ENCODE peak calls at places on chromosomes 4 and X, in eight cellular contexts. One of them, this sample, is unnamed.

GRCh38 chrX:113305496-113305895 is 464.9 kb upstream of the AMOT start:
- DNase-seq in lung: no peak
- DNase-seq in neuronal stem cell: no peak
- DNase-seq in psoas muscle: no peak
- DNase-seq in Panc1: no peak
- DNase-seq in CD4-positive, alpha-beta T cell: no peak
- DNase-seq in fibroblast of lung: peak; percentile 89
- DNase-seq in endothelial cell of umbilical vein: no peak
- DNase-seq in this sample: no peak

GRCh38 chr4:105946771-105947170 is 51.5 kb downstream of the NPNT start:
- DNase-seq in endothelial cell of umbilical vein: no peak
- DNase-seq in lung: no peak
- DNase-seq in neuronal stem cell: no peak
- DNase-seq in Panc1: no peak
- DNase-seq in psoas muscle: no peak
- DNase-seq in fibroblast of lung: no peak
- DNase-seq in CD4-positive, alpha-beta T cell: no peak
- DNase-seq in this sample: no peak

GRCh38 chr4:76426272-76426671 is 5.3 kb upstream of the CCDC158 start:
- DNase-seq in endothelial cell of umbilical vein: no peak
- DNase-seq in CD4-positive, alpha-beta T cell: no peak
- DNase-seq in neuronal stem cell: no peak
- DNase-seq in psoas muscle: no peak
- DNase-seq in lung: no peak
- DNase-seq in Panc1: no peak
- DNase-seq in fibroblast of lung: no peak
- DNase-seq in this sample: no peak

GRCh38 chrX:131792789-131793462 is 230.2 kb upstream of the STK26 start:
- DNase-seq in endothelial cell of umbilical vein: no peak
- DNase-seq in lung: peak; percentile 92
- DNase-seq in neuronal stem cell: no peak
- DNase-seq in Panc1: peak; percentile 92
- DNase-seq in fibroblast of lung: peak; percentile 81
- DNase-seq in CD4-positive, alpha-beta T cell: no peak
- DNase-seq in psoas muscle: peak; percentile 87
- DNase-seq in this sample: no peak

GRCh38 chrX:95057341-95057740 is 1383.3 kb downstream of the FAM133A start:
- DNase-seq in lung: no peak
- DNase-seq in fibroblast of lung: peak; percentile 58
- DNase-seq in psoas muscle: no peak
- DNase-seq in Panc1: no peak
- DNase-seq in endothelial cell of umbilical vein: no peak
- DNase-seq in neuronal stem cell: no peak
- DNase-seq in CD4-positive, alpha-beta T cell: no peak
- DNase-seq in this sample: no peak

GRCh38 chr4:183876268-183876934 is 28.7 kb upstream of the STOX2 start:
- DNase-seq in fibroblast of lung: peak; percentile 90
- DNase-seq in psoas muscle: peak; percentile 71
- DNase-seq in Panc1: no peak
- DNase-seq in lung: peak; percentile 77
- DNase-seq in CD4-positive, alpha-beta T cell: no peak
- DNase-seq in neuronal stem cell: no peak
- DNase-seq in endothelial cell of umbilical vein: peak; percentile 68
- DNase-seq in this sample: peak; percentile 66

GRCh38 chr4:71732706-71733105 is 51.2 kb downstream of the GC start:
- DNase-seq in neuronal stem cell: no peak
- DNase-seq in CD4-positive, alpha-beta T cell: no peak
- DNase-seq in endothelial cell of umbilical vein: peak; percentile 14
- DNase-seq in psoas muscle: no peak
- DNase-seq in lung: no peak
- DNase-seq in fibroblast of lung: peak; percentile 45
- DNase-seq in Panc1: no peak
- DNase-seq in this sample: no peak

GRCh38 chr4:163111588-163111987 is 55.1 kb downstream of the NAF1 start:
- DNase-seq in Panc1: no peak
- DNase-seq in lung: no peak
- DNase-seq in psoas muscle: no peak
- DNase-seq in endothelial cell of umbilical vein: peak; percentile 10
- DNase-seq in neuronal stem cell: peak; percentile 5
- DNase-seq in CD4-positive, alpha-beta T cell: no peak
- DNase-seq in fibroblast of lung: peak; percentile 3
- DNase-seq in this sample: no peak

GRCh38 chr4:4407299-4408131 is 20.6 kb downstream of the NSG1 start:
- DNase-seq in CD4-positive, alpha-beta T cell: no peak
- DNase-seq in psoas muscle: peak; percentile 42
- DNase-seq in Panc1: no peak
- DNase-seq in endothelial cell of umbilical vein: no peak
- DNase-seq in fibroblast of lung: no peak
- DNase-seq in neuronal stem cell: no peak
- DNase-seq in lung: no peak
- DNase-seq in this sample: no peak

GRCh38 chr4:72076562-72076961 is 44.8 kb downstream of the NPFFR2 start:
- DNase-seq in fibroblast of lung: peak; percentile 98
- DNase-seq in Panc1: no peak
- DNase-seq in psoas muscle: no peak
- DNase-seq in neuronal stem cell: no peak
- DNase-seq in endothelial cell of umbilical vein: no peak
- DNase-seq in lung: no peak
- DNase-seq in CD4-positive, alpha-beta T cell: no peak
- DNase-seq in this sample: no peak

GRCh38 chr4:76518241-76518640 is 83.2 kb downstream of the SHROOM3 start:
- DNase-seq in lung: no peak
- DNase-seq in endothelial cell of umbilical vein: no peak
- DNase-seq in CD4-positive, alpha-beta T cell: no peak
- DNase-seq in psoas muscle: no peak
- DNase-seq in Panc1: no peak
- DNase-seq in fibroblast of lung: peak; percentile 65
- DNase-seq in neuronal stem cell: no peak
- DNase-seq in this sample: no peak

GRCh38 chrX:57925806-57926205 is 15.5 kb upstream of the ZXDA start:
- DNase-seq in fibroblast of lung: no peak
- DNase-seq in endothelial cell of umbilical vein: no peak
- DNase-seq in CD4-positive, alpha-beta T cell: no peak
- DNase-seq in neuronal stem cell: no peak
- DNase-seq in psoas muscle: no peak
- DNase-seq in Panc1: no peak
- DNase-seq in lung: no peak
- DNase-seq in this sample: no peak

GRCh38 chrX:32987139-32987538 is 224.2 kb downstream of the DMD start:
- DNase-seq in neuronal stem cell: no peak
- DNase-seq in fibroblast of lung: no peak
- DNase-seq in endothelial cell of umbilical vein: no peak
- DNase-seq in lung: no peak
- DNase-seq in CD4-positive, alpha-beta T cell: no peak
- DNase-seq in Panc1: no peak
- DNase-seq in psoas muscle: no peak
- DNase-seq in this sample: no peak

GRCh38 chr4:185305979-185306442 is 89.7 kb downstream of the LRP2BP start:
- DNase-seq in lung: no peak
- DNase-seq in fibroblast of lung: peak; percentile 99
- DNase-seq in psoas muscle: no peak
- DNase-seq in Panc1: peak; percentile 85
- DNase-seq in CD4-positive, alpha-beta T cell: no peak
- DNase-seq in neuronal stem cell: peak; percentile 86
- DNase-seq in endothelial cell of umbilical vein: peak; percentile 27
- DNase-seq in this sample: peak; percentile 98

GRCh38 chrX:23435108-23435507 is 100.5 kb downstream of the PTCHD1 start:
- DNase-seq in endothelial cell of umbilical vein: no peak
- DNase-seq in Panc1: no peak
- DNase-seq in CD4-positive, alpha-beta T cell: no peak
- DNase-seq in neuronal stem cell: no peak
- DNase-seq in psoas muscle: no peak
- DNase-seq in lung: no peak
- DNase-seq in fibroblast of lung: peak; percentile 4
- DNase-seq in this sample: no peak
- H3K27ac ChIP-seq in endothelial cell of umbilical vein: no peak overlapping the region
- H3K27ac ChIP-seq in Panc1: no peak overlapping the region
- H3K27ac ChIP-seq in CD4-positive, alpha-beta T cell: no peak overlapping the region
- H3K27ac ChIP-seq in neuronal stem cell: no peak overlapping the region
- H3K27ac ChIP-seq in psoas muscle: no peak overlapping the region
- H3K27ac ChIP-seq in lung: no peak overlapping the region
- H3K27ac ChIP-seq in fibroblast of lung: no peak overlapping the region
- H3K27ac ChIP-seq in this sample: no peak overlapping the region

GRCh38 chr4:174826660-174827059 is 2.4 kb downstream of the GLRA3 start:
- DNase-seq in neuronal stem cell: no peak
- DNase-seq in lung: no peak
- DNase-seq in psoas muscle: no peak
- DNase-seq in Panc1: no peak
- DNase-seq in CD4-positive, alpha-beta T cell: no peak
- DNase-seq in endothelial cell of umbilical vein: no peak
- DNase-seq in fibroblast of lung: no peak
- DNase-seq in this sample: no peak

GRCh38 chr4:174834477-174834876 is 5.4 kb upstream of the GLRA3 start:
- DNase-seq in lung: no peak
- DNase-seq in psoas muscle: no peak
- DNase-seq in neuronal stem cell: no peak
- DNase-seq in fibroblast of lung: no peak
- DNase-seq in CD4-positive, alpha-beta T cell: no peak
- DNase-seq in Panc1: no peak
- DNase-seq in endothelial cell of umbilical vein: no peak
- DNase-seq in this sample: no peak

DNA sequence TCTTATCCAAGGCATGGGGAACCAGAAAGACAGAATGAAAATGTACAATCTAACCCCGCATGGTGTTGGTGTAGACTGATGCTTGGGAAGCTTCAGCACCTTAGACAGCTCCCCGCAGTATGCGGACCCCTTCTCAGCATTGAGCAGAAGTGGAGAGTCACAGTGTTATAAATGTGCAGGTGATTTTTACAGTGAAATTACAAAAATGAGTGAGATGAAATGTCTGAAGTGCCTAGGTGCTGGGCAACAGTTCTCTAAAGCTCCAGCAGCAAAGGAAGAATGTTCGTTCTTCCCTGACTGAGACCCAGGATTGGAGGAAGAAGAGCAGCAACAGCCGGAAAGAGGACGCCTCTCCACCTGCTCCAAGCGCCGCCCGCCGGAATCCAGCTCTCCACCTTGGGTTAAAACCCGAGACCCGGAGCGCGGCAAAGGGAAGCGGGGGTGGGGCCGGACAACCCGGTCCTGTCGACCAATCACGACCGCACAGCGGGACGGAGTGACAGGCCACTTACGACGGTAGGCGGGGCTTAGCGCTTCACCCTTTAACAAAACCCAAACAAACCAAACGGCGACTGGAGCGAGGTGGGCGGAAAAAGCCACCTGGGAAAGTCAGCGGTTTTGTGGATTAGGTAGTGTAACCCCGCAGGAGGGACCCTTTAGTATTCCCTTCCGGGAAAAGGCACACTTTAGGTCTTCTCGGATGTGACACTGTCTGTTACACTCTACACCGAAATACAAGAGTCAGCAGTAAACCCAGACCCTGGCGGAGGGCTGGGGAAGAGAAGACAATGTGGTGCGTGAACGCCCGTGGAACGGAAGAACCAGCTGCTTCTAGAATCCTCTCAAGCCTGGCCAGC is at the start of gene GLRA3:
- DNase-seq in neuronal stem cell: peak; percentile 87
- DNase-seq in CD4-positive, alpha-beta T cell: no peak
- DNase-seq in Panc1: no peak
- DNase-seq in fibroblast of lung: peak; percentile 47
- DNase-seq in endothelial cell of umbilical vein: no peak
- DNase-seq in psoas muscle: no peak
- DNase-seq in lung: peak; percentile 75
- DNase-seq in this sample: no peak
- H3K27ac ChIP-seq in neuronal stem cell: peak within 1 kb of the TSS; percentile 47
- H3K27ac ChIP-seq in CD4-positive, alpha-beta T cell: no peak within 1 kb of the TSS
- H3K27ac ChIP-seq in Panc1: no peak within 1 kb of the TSS
- H3K27ac ChIP-seq in fibroblast of lung: no peak within 1 kb of the TSS
- H3K27ac ChIP-seq in endothelial cell of umbilical vein: no peak within 1 kb of the TSS
- H3K27ac ChIP-seq in psoas muscle: no peak within 1 kb of the TSS
- H3K27ac ChIP-seq in lung: no peak within 1 kb of the TSS
- H3K27ac ChIP-seq in this sample: no peak within 1 kb of the TSS

GRCh38 chr4:155565330-155565729 is 101.3 kb upstream of the GUCY1A1 start:
- DNase-seq in CD4-positive, alpha-beta T cell: no peak
- DNase-seq in lung: no peak
- DNase-seq in psoas muscle: no peak
- DNase-seq in Panc1: no peak
- DNase-seq in fibroblast of lung: no peak
- DNase-seq in neuronal stem cell: no peak
- DNase-seq in endothelial cell of umbilical vein: no peak
- DNase-seq in this sample: no peak

GRCh38 chr4:155568641-155569040 is 98.0 kb upstream of the GUCY1A1 start:
- DNase-seq in Panc1: no peak
- DNase-seq in endothelial cell of umbilical vein: no peak
- DNase-seq in psoas muscle: no peak
- DNase-seq in fibroblast of lung: no peak
- DNase-seq in lung: no peak
- DNase-seq in neuronal stem cell: peak; percentile 15
- DNase-seq in CD4-positive, alpha-beta T cell: no peak
- DNase-seq in this sample: no peak

GRCh38 chr4:155564880-155565279 is 101.8 kb upstream of the GUCY1A1 start:
- DNase-seq in psoas muscle: no peak
- DNase-seq in neuronal stem cell: no peak
- DNase-seq in Panc1: no peak
- DNase-seq in fibroblast of lung: no peak
- DNase-seq in CD4-positive, alpha-beta T cell: no peak
- DNase-seq in endothelial cell of umbilical vein: no peak
- DNase-seq in lung: no peak
- DNase-seq in this sample: no peak

GRCh38 chr4:155564086-155564485 is 102.6 kb upstream of the GUCY1A1 start:
- DNase-seq in endothelial cell of umbilical vein: no peak
- DNase-seq in neuronal stem cell: no peak
- DNase-seq in psoas muscle: no peak
- DNase-seq in CD4-positive, alpha-beta T cell: no peak
- DNase-seq in Panc1: no peak
- DNase-seq in fibroblast of lung: no peak
- DNase-seq in lung: no peak
- DNase-seq in this sample: no peak

GRCh38 chr4:155566241-155566823 is 100.3 kb upstream of the GUCY1A1 start:
- DNase-seq in Panc1: no peak
- DNase-seq in lung: no peak
- DNase-seq in fibroblast of lung: peak; percentile 37
- DNase-seq in neuronal stem cell: no peak
- DNase-seq in psoas muscle: no peak
- DNase-seq in endothelial cell of umbilical vein: no peak
- DNase-seq in CD4-positive, alpha-beta T cell: no peak
- DNase-seq in this sample: no peak
- H3K27ac ChIP-seq in Panc1: no peak overlapping the region
- H3K27ac ChIP-seq in lung: no peak overlapping the region
- H3K27ac ChIP-seq in fibroblast of lung: no peak overlapping the region
- H3K27ac ChIP-seq in neuronal stem cell: no peak overlapping the region
- H3K27ac ChIP-seq in psoas muscle: no peak overlapping the region
- H3K27ac ChIP-seq in endothelial cell of umbilical vein: no peak overlapping the region
- H3K27ac ChIP-seq in CD4-positive, alpha-beta T cell: no peak overlapping the region
- H3K27ac ChIP-seq in this sample: no peak overlapping the region

DNA sequence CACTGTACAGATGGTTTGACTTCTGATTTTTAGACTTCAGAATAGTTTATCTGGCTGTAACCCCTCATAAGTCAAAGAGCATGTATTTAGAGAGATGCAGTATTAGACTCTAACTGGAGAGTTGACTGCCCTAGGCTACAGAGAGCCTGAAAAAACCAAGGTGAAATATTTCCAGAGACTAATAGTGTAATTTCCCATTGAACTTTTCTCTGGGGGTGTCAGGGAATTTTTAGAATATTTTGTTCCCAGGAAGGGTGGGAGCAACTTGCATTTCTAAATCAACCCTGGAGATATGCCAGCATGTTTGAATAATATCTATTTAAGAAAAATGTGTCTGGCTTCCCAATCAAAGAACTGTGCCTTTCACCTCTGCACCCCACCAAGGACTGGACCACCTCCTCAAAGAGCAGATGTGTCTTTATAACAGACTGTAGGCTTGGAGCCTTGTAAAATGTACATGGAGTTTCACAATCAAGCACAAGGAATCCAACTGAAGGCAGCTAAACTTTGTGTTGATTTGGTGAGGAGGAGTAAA is 2.0 kb downstream of the ANXA3 start:
- DNase-seq in lung: no peak
- DNase-seq in fibroblast of lung: peak; percentile 47
- DNase-seq in endothelial cell of umbilical vein: no peak
- DNase-seq in psoas muscle: no peak
- DNase-seq in CD4-positive, alpha-beta T cell: no peak
- DNase-seq in Panc1: no peak
- DNase-seq in neuronal stem cell: no peak
- DNase-seq in this sample: no peak
- H3K27ac ChIP-seq in lung: peak overlapping the region; percentile 33
- H3K27ac ChIP-seq in fibroblast of lung: no peak overlapping the region
- H3K27ac ChIP-seq in endothelial cell of umbilical vein: peak overlapping the region; percentile 98
- H3K27ac ChIP-seq in psoas muscle: peak overlapping the region; percentile 65
- H3K27ac ChIP-seq in CD4-positive, alpha-beta T cell: no peak overlapping the region
- H3K27ac ChIP-seq in Panc1: no peak overlapping the region
- H3K27ac ChIP-seq in neuronal stem cell: no peak overlapping the region
- H3K27ac ChIP-seq in this sample: peak overlapping the region; percentile 100

This sample was measured in epithelial cell of prostate.